ENCODE peak calls at places on chromosomes 7 and 10, in seven cellular contexts. One of them, this sample, is unnamed.

GRCh38 chr7:129689995-129690581 is 78.6 kb downstream of the NRF1 start:
- DNase-seq in globus pallidus: no peak
- DNase-seq in gastrocnemius medialis: no peak
- DNase-seq in RCC 7860: no peak
- DNase-seq in stimulated activated CD8-positive, alpha-beta memory T cell treated with anti-CD3 and anti-CD28 coated beads, Interleukin-7, amount 100 ng/mL, for 24 hours: no peak
- DNase-seq in amniotic stem cell: no peak
- DNase-seq in NCI-H1092: no peak
- DNase-seq in this sample: no peak

GRCh38 chr7:1937252-1937605 is 267.2 kb downstream of the ELFN1 start:
- DNase-seq in globus pallidus: no peak
- DNase-seq in gastrocnemius medialis: no peak
- DNase-seq in RCC 7860: no peak
- DNase-seq in stimulated activated CD8-positive, alpha-beta memory T cell treated with anti-CD3 and anti-CD28 coated beads, Interleukin-7, amount 100 ng/mL, for 24 hours: no peak
- DNase-seq in amniotic stem cell: no peak
- DNase-seq in NCI-H1092: no peak
- DNase-seq in this sample: no peak

GRCh38 chr10:79178614-79179403 is 110.0 kb downstream of the ZMIZ1 start:
- DNase-seq in globus pallidus: peak; percentile 55
- DNase-seq in gastrocnemius medialis: no peak
- DNase-seq in RCC 7860: peak; percentile 97
- DNase-seq in stimulated activated CD8-positive, alpha-beta memory T cell treated with anti-CD3 and anti-CD28 coated beads, Interleukin-7, amount 100 ng/mL, for 24 hours: no peak
- DNase-seq in amniotic stem cell: no peak
- DNase-seq in NCI-H1092: peak; percentile 85
- DNase-seq in this sample: no peak

GRCh38 chr7:64869121-64869725 is 33.9 kb upstream of the ZNF273 start:
- DNase-seq in globus pallidus: no peak
- DNase-seq in gastrocnemius medialis: no peak
- DNase-seq in RCC 7860: no peak
- DNase-seq in stimulated activated CD8-positive, alpha-beta memory T cell treated with anti-CD3 and anti-CD28 coated beads, Interleukin-7, amount 100 ng/mL, for 24 hours: no peak
- DNase-seq in amniotic stem cell: no peak
- DNase-seq in NCI-H1092: no peak
- DNase-seq in this sample: peak; percentile 7

GRCh38 chr7:46383605-46384004 is 462.5 kb upstream of the IGFBP3 start:
- DNase-seq in globus pallidus: no peak
- DNase-seq in gastrocnemius medialis: no peak
- DNase-seq in RCC 7860: peak; percentile 68
- DNase-seq in stimulated activated CD8-positive, alpha-beta memory T cell treated with anti-CD3 and anti-CD28 coated beads, Interleukin-7, amount 100 ng/mL, for 24 hours: no peak
- DNase-seq in amniotic stem cell: no peak
- DNase-seq in NCI-H1092: no peak
- DNase-seq in this sample: no peak

GRCh38 chr10:5293691-5294550 is 70.8 kb upstream of the UCN3 start:
- DNase-seq in globus pallidus: no peak
- DNase-seq in gastrocnemius medialis: no peak
- DNase-seq in RCC 7860: no peak
- DNase-seq in stimulated activated CD8-positive, alpha-beta memory T cell treated with anti-CD3 and anti-CD28 coated beads, Interleukin-7, amount 100 ng/mL, for 24 hours: peak; percentile 45
- DNase-seq in amniotic stem cell: no peak
- DNase-seq in NCI-H1092: no peak
- DNase-seq in this sample: no peak

GRCh38 chr10:44801383-44802327 is 109.5 kb upstream of the TMEM72 start:
- DNase-seq in globus pallidus: peak; percentile 20
- DNase-seq in gastrocnemius medialis: peak; percentile 14
- DNase-seq in RCC 7860: peak; percentile 88
- DNase-seq in stimulated activated CD8-positive, alpha-beta memory T cell treated with anti-CD3 and anti-CD28 coated beads, Interleukin-7, amount 100 ng/mL, for 24 hours: no peak
- DNase-seq in amniotic stem cell: peak; percentile 89
- DNase-seq in NCI-H1092: peak; percentile 91
- DNase-seq in this sample: no peak

GRCh38 chr7:116984917-116985316 is 31.6 kb downstream of the ST7 start:
- DNase-seq in globus pallidus: peak; percentile 27
- DNase-seq in gastrocnemius medialis: no peak
- DNase-seq in RCC 7860: peak; percentile 37
- DNase-seq in stimulated activated CD8-positive, alpha-beta memory T cell treated with anti-CD3 and anti-CD28 coated beads, Interleukin-7, amount 100 ng/mL, for 24 hours: no peak
- DNase-seq in amniotic stem cell: no peak
- DNase-seq in NCI-H1092: peak; percentile 14
- DNase-seq in this sample: no peak

GRCh38 chr10:101133489-101134298 is 2.6 kb downstream of the TLX1 start:
- DNase-seq in globus pallidus: no peak
- DNase-seq in gastrocnemius medialis: no peak
- DNase-seq in RCC 7860: no peak
- DNase-seq in stimulated activated CD8-positive, alpha-beta memory T cell treated with anti-CD3 and anti-CD28 coated beads, Interleukin-7, amount 100 ng/mL, for 24 hours: no peak
- DNase-seq in amniotic stem cell: no peak
- DNase-seq in NCI-H1092: no peak
- DNase-seq in this sample: no peak